ENCODE peak calls at places on chromosomes 6 and 20, in four cellular contexts. T, O, B and L are unnamed samples.

GRCh38 chr6:131061041-131061770 is 1.8 kb downstream of the EPB41L2 start:
- DNase-seq in T (no peak), O (no peak), B (no peak), L (no peak)

GRCh38 chr6:137750284-137750683 is 116.8 kb upstream of the TNFAIP3 start:
- DNase-seq in T (no peak), O (no peak), B (no peak), L (no peak)

GRCh38 chr6:137104926-137105325 is 60.2 kb upstream of the IL20RA start:
- DNase-seq in T (no peak), O (no peak), B (no peak), L (no peak)

GRCh38 chr6:140923048-140923447 is 1209.7 kb upstream of the GJE1 start:
- DNase-seq in T (no peak), O (no peak), B (no peak), L (no peak)

GRCh38 chr20:51498765-51499540 is 43.6 kb downstream of the NFATC2 start:
- DNase-seq in T (no peak), O (no peak), B (no peak), L (no peak)

GRCh38 chr6:30530013-30530412 is 26.3 kb downstream of the GNL1 start:
- DNase-seq in T (no peak), O (no peak), B (no peak), L (no peak)

GRCh38 chr20:62163986-62164762 is 18.7 kb upstream of the MTG2 start:
- DNase-seq in T (no peak), O (no peak), B (no peak), L (no peak)

GRCh38 chr6:22147983-22148797 is 148.6 kb downstream of the PRL start:
- DNase-seq in T (no peak), O (peak), B (no peak), L (peak)

GRCh38 chr6:30881987-30882763 is 2.1 kb upstream of the DDR1 start:
- DNase-seq in T (no peak), O (peak), B (no peak), L (no peak)

DNA sequence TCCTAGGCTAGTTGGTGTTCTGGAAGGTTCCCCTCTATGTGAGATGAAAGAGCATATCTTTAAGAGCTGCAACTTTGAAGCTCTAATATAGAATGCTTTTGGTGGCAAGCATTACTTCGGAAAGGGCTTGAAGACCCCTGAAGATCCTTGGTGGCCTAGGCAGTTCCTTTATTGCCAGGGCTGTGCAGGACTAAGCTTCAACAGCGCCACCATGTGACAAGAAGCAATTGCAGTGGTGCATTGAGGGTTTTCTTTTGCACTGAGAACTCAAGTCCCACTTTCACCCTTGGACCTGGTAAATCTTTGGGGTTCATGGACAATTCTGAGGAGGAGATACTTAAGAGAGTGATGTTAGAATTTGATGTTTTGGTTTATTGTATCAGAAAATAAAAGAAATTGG is 237.4 kb upstream of the GMDS start:
- DNase-seq in T (no peak), O (no peak), B (no peak), L (no peak)
- TF ChIP-seq CTCF in T (peak), O (no peak), B (no peak), L (peak)

DNA sequence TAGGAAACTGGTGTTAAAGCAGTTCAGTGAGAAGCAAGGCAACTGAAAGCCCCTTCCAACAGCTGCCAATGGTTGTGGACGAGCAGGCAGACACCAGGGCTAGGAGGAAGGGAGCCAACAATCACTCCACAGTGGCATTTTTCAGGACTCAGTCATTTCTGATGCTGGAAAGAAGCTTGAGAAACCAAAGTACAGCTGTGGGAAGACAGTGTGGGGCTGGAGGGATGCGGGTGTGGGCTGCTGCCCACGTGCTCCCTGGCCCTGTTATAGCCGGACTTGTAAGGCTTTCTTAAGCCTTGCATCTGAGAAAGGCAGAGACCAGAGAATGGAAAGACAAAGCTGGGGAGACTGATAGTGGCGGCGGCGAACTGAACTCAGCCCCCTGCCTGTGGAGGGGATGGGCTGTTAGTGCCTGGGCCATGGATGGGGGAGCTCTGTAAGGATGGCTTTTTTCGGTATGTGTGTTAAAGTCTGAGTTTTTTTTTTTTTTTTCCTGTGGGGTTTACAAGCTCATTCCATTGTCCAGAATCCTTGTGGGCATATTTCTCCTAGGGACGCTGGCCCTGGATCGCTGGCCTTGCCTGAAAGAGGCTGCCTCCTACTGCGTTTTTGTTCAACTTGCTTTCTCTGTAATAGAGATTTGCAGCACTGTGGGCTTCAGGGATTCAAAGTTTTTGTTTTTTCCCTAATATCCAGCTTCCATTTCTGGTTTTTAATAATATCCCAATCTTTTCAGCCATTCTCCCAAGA is 91.7 kb downstream of the GJA10 start:
- DNase-seq in T (no peak), O (no peak), B (no peak), L (peak)
- TF ChIP-seq CTCF in T (no peak), O (no peak), B (no peak), L (no peak)

GRCh38 chr20:38126146-38126912 is 38.7 kb downstream of the TGM2 start:
- DNase-seq in T (no peak), O (no peak), B (peak), L (no peak)
- TF ChIP-seq CTCF in T (no peak), O (no peak), B (no peak), L (no peak)

GRCh38 chr20:57391439-57392129 is 388 bp downstream of the RBM38 start:
- DNase-seq in T (no peak), O (peak), B (no peak), L (no peak)
- TF ChIP-seq CTCF in T (no peak), O (no peak), B (no peak), L (no peak)

DNA sequence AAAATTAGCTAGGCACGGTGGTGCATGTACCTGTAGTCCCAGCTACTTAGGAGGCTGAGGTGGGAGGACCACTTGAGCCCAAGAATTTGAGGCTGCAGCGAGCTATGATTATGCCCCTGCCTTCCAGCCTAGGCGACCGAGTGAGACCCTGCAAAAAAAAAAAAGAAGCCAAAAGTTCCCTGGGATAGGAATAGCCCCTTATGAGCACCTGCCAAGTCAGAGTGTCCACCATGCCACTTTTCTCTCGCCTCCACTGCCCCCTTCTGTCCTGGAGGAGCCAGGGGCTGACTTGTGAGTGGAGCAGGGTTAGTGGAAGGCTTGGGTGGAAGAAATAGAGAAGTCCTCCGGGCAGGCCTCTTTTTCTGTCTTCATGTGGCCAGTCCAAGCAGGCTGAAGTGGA is 12.1 kb upstream of the DDX27 start:
- DNase-seq in T (peak), O (no peak), B (no peak), L (peak)
- TF ChIP-seq CTCF in T (peak), O (no peak), B (no peak), L (peak)

GRCh38 chr6:48449002-48449401 is 338.0 kb upstream of the PTCHD4 start:
- DNase-seq in T (no peak), O (no peak), B (no peak), L (no peak)
- TF ChIP-seq CTCF in T (peak), O (no peak), B (no peak), L (no peak)

DNA sequence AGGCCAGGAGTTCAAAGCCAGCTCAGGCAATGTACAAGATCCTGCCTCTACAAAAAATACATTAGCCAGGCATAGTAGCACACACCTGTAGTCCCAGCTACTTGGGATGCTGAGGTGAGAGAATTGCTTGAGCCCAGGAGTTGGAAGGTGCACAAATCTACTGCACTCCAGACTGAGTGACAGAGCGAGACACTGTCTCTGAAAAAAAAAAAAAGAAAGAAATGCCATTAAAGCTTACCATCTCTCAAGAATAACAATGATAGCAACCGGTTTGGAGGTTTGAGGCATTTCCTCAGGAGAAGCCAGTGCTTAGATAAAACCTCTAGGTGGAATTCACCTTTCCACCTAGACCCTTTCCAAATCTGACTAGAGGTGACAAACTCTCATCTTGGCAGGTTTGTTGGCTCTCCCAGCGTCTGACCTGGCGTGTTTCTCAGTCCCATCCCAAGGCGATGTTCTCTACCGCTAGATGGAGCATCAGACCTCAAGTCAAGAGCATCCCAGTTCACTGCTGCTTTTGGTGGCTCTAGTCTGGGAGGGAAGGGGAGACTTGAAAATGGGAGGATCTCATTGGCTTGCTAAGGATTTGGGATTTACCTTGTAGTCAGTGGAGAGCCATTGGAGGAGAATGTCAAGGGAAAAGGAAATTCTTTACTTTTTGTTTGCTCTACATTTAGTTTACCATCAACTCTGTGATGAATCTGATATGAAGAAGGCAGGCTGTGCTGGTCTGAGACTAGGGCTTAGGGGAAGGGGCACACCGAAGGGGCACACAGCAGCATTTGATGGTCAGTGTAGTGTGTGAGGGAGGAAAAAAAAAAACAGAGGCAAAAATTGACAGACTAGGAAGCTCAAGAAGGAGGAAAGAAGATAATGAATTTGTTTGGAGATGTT is 67.9 kb downstream of the NCOA7 start:
- DNase-seq in T (peak), O (peak), B (peak), L (peak)
- TF ChIP-seq CTCF in T (peak), O (peak), B (peak), L (peak)

GRCh38 chr6:132131351-132131750 is 180.2 kb upstream of the CCN2 start:
- DNase-seq in T (no peak), O (no peak), B (no peak), L (no peak)

GRCh38 chr6:132131777-132132176 is 180.6 kb upstream of the CCN2 start:
- DNase-seq in T (no peak), O (no peak), B (peak), L (no peak)

GRCh38 chr6:132128424-132128823 is 177.3 kb upstream of the CCN2 start:
- DNase-seq in T (no peak), O (no peak), B (no peak), L (no peak)

GRCh38 chr6:132132420-132132819 is 181.2 kb upstream of the CCN2 start:
- DNase-seq in T (no peak), O (no peak), B (no peak), L (no peak)

DNA sequence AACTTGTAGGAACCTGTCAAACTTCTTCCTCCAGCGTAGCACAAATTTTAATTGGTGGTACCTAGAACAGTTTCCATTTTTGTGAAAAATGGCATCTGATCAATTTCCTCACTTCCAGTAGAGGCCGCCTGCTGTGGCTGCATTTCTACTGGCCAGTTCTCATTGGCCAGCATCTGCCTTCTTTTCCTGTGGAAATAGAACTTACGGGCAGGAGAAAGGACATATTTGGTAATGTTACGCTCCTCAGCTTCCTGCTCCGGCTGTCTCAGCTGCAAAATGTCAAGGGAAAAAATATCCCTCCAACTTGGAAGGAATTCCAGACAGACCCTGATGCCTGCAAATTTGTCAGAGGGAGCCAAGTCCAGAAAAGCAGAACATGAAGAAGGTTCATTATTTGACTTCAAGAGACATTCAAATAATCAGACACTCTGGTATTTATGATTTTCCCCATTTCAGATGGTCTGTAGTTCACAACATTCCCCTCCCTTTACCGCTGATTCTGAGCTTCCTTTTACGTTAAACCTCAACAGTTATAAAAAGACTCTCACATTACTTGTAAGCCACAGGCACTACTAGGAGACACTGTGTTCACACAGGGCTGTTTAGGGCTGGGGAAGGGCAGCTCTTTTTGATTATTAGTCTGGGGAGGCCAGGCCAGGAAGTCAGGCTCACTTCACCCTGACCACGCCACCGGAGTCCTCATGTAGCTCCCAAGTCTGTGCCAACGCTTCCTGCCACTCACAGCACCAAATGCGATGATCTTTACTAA is 179.5 kb upstream of the CCN2 start:
- DNase-seq in T (no peak), O (no peak), B (peak), L (no peak)
- TF ChIP-seq CTCF in T (no peak), O (no peak), B (no peak), L (no peak)

GRCh38 chr20:34824026-34824860 is 1.2 kb downstream of the NCOA6 start:
- DNase-seq in T (peak), O (peak), B (peak), L (peak)

GRCh38 chr20:34829191-34829590 is 3.7 kb upstream of the NCOA6 start:
- DNase-seq in T (no peak), O (no peak), B (no peak), L (no peak)

GRCh38 chr20:34820805-34821578 is 4.5 kb downstream of the NCOA6 start:
- DNase-seq in T (no peak), O (no peak), B (no peak), L (no peak)

GRCh38 chr20:34825530-34826362 is at the start of gene NCOA6:
- DNase-seq in T (peak), O (peak), B (peak), L (peak)

DNA sequence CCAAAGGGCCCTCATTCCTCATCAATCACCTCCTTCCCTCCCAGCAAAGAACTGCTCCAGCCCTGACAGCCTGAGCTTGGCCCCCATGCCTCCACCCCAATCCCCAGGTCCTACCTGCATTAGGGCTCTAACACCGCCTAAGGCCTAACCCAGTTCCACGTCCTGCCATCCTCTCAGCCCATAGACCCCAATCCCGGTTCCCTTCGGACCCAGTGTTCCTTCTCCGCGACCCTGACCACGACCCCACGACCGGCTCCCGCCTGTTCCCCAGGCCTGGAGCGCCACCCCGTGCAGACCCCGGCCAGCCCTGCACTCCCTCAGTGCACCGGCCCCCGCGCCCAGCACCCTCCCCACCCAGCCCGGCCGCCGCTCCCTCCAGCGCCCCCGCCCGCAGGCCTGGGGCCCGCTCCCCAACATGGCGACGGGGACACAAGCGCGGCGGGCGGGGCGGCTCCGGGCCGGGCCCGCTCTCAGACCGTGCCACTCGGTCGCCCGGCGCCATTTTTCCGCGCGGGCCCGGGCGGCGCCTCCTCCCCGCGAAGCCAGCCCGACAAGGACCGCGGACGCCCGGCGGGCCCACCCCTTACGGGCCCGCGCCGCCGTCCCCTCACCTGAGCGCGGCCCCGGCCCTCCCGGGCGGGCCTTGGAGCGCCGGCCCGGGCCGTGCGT is 456 bp downstream of the NCOA6 start:
- DNase-seq in T (peak), O (peak), B (peak), L (peak)
- TF ChIP-seq CTCF in T (no peak), O (no peak), B (no peak), L (no peak)

DNA sequence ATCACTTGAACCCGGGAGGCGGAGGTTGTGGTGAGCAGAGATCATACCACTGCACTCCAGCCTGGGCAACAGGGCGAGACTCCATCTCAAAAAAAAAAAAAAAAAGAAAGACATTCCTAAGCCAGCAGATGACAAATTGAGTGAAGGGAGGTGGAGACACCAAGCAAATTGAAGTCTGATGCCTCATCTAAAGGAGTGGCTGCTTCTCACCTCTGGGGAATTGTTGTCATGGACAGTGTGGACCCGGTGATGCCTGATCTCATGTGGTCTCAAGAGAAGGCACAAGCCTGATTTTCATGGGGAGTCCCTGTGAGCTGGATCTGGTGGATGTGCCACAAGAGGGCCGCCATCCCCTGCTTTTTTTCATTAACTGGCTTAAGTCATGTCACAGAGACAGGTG is 272.0 kb downstream of the ZNF217 start:
- DNase-seq in T (no peak), O (no peak), B (no peak), L (no peak)
- TF ChIP-seq CTCF in T (no peak), O (no peak), B (no peak), L (no peak)